ENCODE peak calls at places on chromosomes 2 and 18, in nine cellular contexts. T, P, N, W, X, V, S, G and H are unnamed samples.

GRCh38 chr2:101356486-101356885 is 30.8 kb downstream of the CREG2 start:
- DNase-seq in T (no peak), P (peak; percentile 59), N (no peak), W (no peak), X (peak; percentile 75), V (no peak), S (no peak), G (no peak), H (no peak)

GRCh38 chr2:185507703-185508102 is 230.9 kb upstream of the FSIP2 start:
- DNase-seq in T (no peak), P (no peak), N (no peak), W (no peak), X (peak; percentile 23), V (no peak), S (no peak), G (no peak), H (no peak)

GRCh38 chr2:232487385-232488096 is at the start of gene ECEL1:
- DNase-seq in T (no peak), P (no peak), N (peak; percentile 44), W (no peak), X (no peak), V (peak; percentile 66), S (no peak), G (no peak), H (no peak)

GRCh38 chr2:159711562-159712193 is 628 bp upstream of the MARCHF7 start:
- DNase-seq in T (no peak), P (no peak), N (no peak), W (no peak), X (no peak), V (no peak), S (no peak), G (no peak), H (no peak)

GRCh38 chr2:130759906-130760753 is 4.8 kb downstream of the AMER3 start:
- DNase-seq in T (no peak), P (no peak), N (no peak), W (no peak), X (peak; percentile 12), V (no peak), S (peak; percentile 18), G (no peak), H (no peak)

GRCh38 chr2:212227755-212228154 is 310.8 kb downstream of the ERBB4 start:
- DNase-seq in T (peak; percentile 32), P (peak; percentile 37), N (no peak), W (peak; percentile 59), X (peak; percentile 70), V (peak; percentile 24), S (peak; percentile 60), G (peak; percentile 62), H (no peak)

GRCh38 chr18:34592961-34593382 is 117.1 kb upstream of the DTNA start:
- DNase-seq in T (peak; percentile 55), P (no peak), N (peak; percentile 85), W (peak; percentile 69), X (peak; percentile 76), V (peak; percentile 75), S (peak; percentile 77), G (peak; percentile 34), H (no peak)

GRCh38 chr2:98108110-98108509 is 21.1 kb downstream of the VWA3B start:
- DNase-seq in T (no peak), P (no peak), N (no peak), W (no peak), X (no peak), V (no peak), S (no peak), G (no peak), H (no peak)

GRCh38 chr2:165827219-165827920 is 33.3 kb upstream of the GALNT3 start:
- DNase-seq in T (no peak), P (no peak), N (no peak), W (no peak), X (no peak), V (no peak), S (no peak), G (no peak), H (no peak)

GRCh38 chr2:2232167-2232566 is 98.9 kb downstream of the MYT1L start:
- DNase-seq in T (peak; percentile 40), P (no peak), N (no peak), W (no peak), X (no peak), V (no peak), S (peak; percentile 59), G (no peak), H (no peak)

GRCh38 chr2:238561230-238561629 is 134.5 kb downstream of the ASB1 start:
- DNase-seq in T (no peak), P (peak; percentile 50), N (no peak), W (no peak), X (peak; percentile 16), V (no peak), S (no peak), G (no peak), H (no peak)

GRCh38 chr2:205386109-205386508 is 296.2 kb upstream of the NRP2 start:
- DNase-seq in T (no peak), P (no peak), N (no peak), W (no peak), X (no peak), V (no peak), S (no peak), G (no peak), H (no peak)

GRCh38 chr2:116142828-116143227 is 1671.7 kb upstream of the DDX18 start:
- DNase-seq in T (no peak), P (no peak), N (no peak), W (no peak), X (no peak), V (peak; percentile 73), S (no peak), G (no peak), H (no peak)

GRCh38 chr18:56509656-56510055 is 128.7 kb downstream of the TXNL1 start:
- DNase-seq in T (no peak), P (no peak), N (no peak), W (no peak), X (no peak), V (no peak), S (peak; percentile 33), G (no peak), H (no peak)

GRCh38 chr2:227862227-227862740 is 9.1 kb upstream of the DAW1 start:
- DNase-seq in T (no peak), P (no peak), N (no peak), W (peak; percentile 70), X (peak; percentile 36), V (peak; percentile 72), S (no peak), G (no peak), H (peak; percentile 7)

GRCh38 chr2:240992572-240993291 is 5.7 kb upstream of the SNED1 start:
- DNase-seq in T (no peak), P (no peak), N (peak; percentile 56), W (no peak), X (no peak), V (no peak), S (no peak), G (no peak), H (peak; percentile 57)

GRCh38 chr18:48314694-48315093 is 94.5 kb downstream of the ZBTB7C start:
- DNase-seq in T (no peak), P (no peak), N (no peak), W (no peak), X (no peak), V (peak; percentile 32), S (no peak), G (no peak), H (no peak)

GRCh38 chr2:148540022-148540421 is 104.5 kb upstream of the EPC2 start:
- DNase-seq in T (no peak), P (no peak), N (no peak), W (no peak), X (no peak), V (no peak), S (no peak), G (no peak), H (no peak)

GRCh38 chr2:3631851-3632659 is 25.9 kb upstream of the ALLC start:
- DNase-seq in T (no peak), P (no peak), N (peak; percentile 36), W (no peak), X (no peak), V (no peak), S (no peak), G (no peak), H (no peak)

GRCh38 chr18:67875936-67876335 is 359.4 kb upstream of the DSEL start:
- DNase-seq in T (no peak), P (no peak), N (no peak), W (peak; percentile 37), X (no peak), V (no peak), S (no peak), G (no peak), H (no peak)

DNA sequence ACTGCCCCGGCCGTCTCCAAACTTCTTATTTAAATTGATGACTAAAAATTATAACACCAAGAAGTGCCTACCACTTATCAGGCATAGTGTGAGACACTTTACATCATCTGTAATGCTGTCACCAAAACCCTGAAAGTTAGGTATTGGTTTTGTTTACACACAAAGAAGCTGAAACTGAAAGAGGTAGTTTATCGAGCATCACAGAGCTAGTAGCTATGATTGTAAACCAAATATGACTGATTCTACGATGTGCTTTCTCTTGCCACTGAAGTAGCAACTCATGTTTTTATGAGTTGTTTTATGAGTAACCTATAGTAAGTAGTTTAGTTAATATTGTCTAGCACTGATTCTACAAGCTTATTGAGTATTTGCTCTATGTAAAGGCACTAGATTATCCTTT is 31.5 kb downstream of the DYNC1I2 start:
- DNase-seq in T (no peak), P (no peak), N (no peak), W (no peak), X (no peak), V (no peak), S (no peak), G (no peak), H (no peak)
- H3K36me3 ChIP-seq in T (no peaks in the 10 kb centered on the region), P (peaks cover 45% of the 10 kb centered on the region), N (peaks cover 54% of the 10 kb centered on the region), W (peaks cover 2% of the 10 kb centered on the region), X (peaks cover 16% of the 10 kb centered on the region), V (no peaks in the 10 kb centered on the region), S (no peaks in the 10 kb centered on the region), G (peaks cover 2% of the 10 kb centered on the region), H (peaks cover 6% of the 10 kb centered on the region)

GRCh38 chr18:3268306-3268705 is 6.4 kb downstream of the MYL12B start:
- DNase-seq in T (no peak), P (no peak), N (no peak), W (no peak), X (no peak), V (no peak), S (no peak), G (no peak), H (no peak)
- H3K4me1 ChIP-seq in T (peaks cover 28% of the 10 kb centered on the region), P (peaks cover 46% of the 10 kb centered on the region), N (peaks cover 70% of the 10 kb centered on the region), W (peaks cover 62% of the 10 kb centered on the region), X (peaks cover 53% of the 10 kb centered on the region), V (peaks cover 12% of the 10 kb centered on the region), S (peaks cover 51% of the 10 kb centered on the region), G (peaks cover 13% of the 10 kb centered on the region), H (peaks cover 63% of the 10 kb centered on the region)

DNA sequence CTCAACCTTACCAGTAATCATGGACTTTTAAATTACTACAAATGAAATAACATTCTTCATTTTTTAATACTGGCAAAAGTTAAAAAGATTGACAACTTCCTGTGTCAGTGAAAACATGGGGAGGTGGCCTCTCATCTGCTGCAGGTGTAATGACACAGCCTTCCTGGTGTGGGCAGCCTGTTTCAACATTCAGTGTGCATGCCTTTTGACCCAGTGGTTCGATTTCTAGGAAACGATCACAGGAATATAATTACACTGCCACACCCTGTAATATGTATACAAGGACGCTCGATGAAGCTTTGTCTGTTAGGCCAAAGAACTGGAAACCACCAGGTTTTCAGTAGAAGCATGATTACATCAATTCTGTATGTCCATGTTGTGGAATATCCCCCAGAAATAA is 68.7 kb downstream of the MTHFD2 start:
- DNase-seq in T (no peak), P (peak; percentile 79), N (no peak), W (no peak), X (peak; percentile 10), V (peak; percentile 60), S (peak; percentile 58), G (peak; percentile 32), H (peak; percentile 36)
- TF ChIP-seq CTCF in T (peak; percentile 37), P (peak; percentile 53), N (no peak), W (no peak), X (peak; percentile 32), V (peak; percentile 49), S (peak; percentile 72), G (peak; percentile 26), H (peak; percentile 60)

GRCh38 chr2:72972744-72973535 is 55.6 kb downstream of the EMX1 start:
- DNase-seq in T (no peak), P (no peak), N (peak; percentile 23), W (no peak), X (no peak), V (no peak), S (no peak), G (no peak), H (no peak)
- H3K36me3 ChIP-seq in T (no peaks in the 10 kb centered on the region), P (no peaks in the 10 kb centered on the region), N (peaks cover 12% of the 10 kb centered on the region), W (no peaks in the 10 kb centered on the region), X (no peaks in the 10 kb centered on the region), V (no peaks in the 10 kb centered on the region), S (no peaks in the 10 kb centered on the region), G (no peaks in the 10 kb centered on the region), H (no peaks in the 10 kb centered on the region)